ENCODE peak calls at places on chromosomes 2 and 18, in seven cellular contexts. Y is sigmoid colon, K is astrocyte, M is Peyer's patch, O is SK-N-SH, S is esophagus squamous epithelium, U is cardiac muscle cell. A is an unnamed sample.
A peak's percentile ranks its signal among the peaks of the same experiment; 100 is the strongest.

GRCh38 chr2:30862054-30862651 is 54.9 kb upstream of the CAPN13 start:
- DNase-seq in Y (no peak), K (peak; percentile 11), M (peak; percentile 52), O (peak; percentile 83), S (no peak), U (peak; percentile 89), A (no peak)

GRCh38 chr2:67322361-67323001 is 74.7 kb upstream of the ETAA1 start:
- DNase-seq in Y (peak; percentile 81), K (peak; percentile 44), M (no peak), O (peak; percentile 69), S (no peak), U (peak; percentile 70), A (no peak)

GRCh38 chr2:64318476-64318748 is 135.6 kb upstream of the LGALSL start:
- DNase-seq in Y (no peak), K (no peak), M (no peak), O (no peak), S (no peak), U (no peak), A (no peak)

GRCh38 chr2:69989017-69989416 is 27.6 kb upstream of the ASPRV1 start:
- DNase-seq in Y (peak; percentile 32), K (no peak), M (no peak), O (no peak), S (no peak), U (no peak), A (no peak)

GRCh38 chr18:59210311-59210710 is 9.6 kb upstream of the GRP start:
- DNase-seq in Y (no peak), K (no peak), M (no peak), O (no peak), S (no peak), U (no peak), A (no peak)

GRCh38 chr2:191351298-191351697 is 106.1 kb downstream of the MYO1B start:
- DNase-seq in Y (no peak), K (peak; percentile 53), M (no peak), O (no peak), S (no peak), U (no peak), A (no peak)

GRCh38 chr2:42256502-42256901 is 87.3 kb downstream of the EML4 start:
- DNase-seq in Y (no peak), K (no peak), M (no peak), O (no peak), S (no peak), U (peak; percentile 50), A (no peak)

GRCh38 chr2:47964722-47965434 is 58.6 kb upstream of the FBXO11 start:
- DNase-seq in Y (no peak), K (no peak), M (no peak), O (no peak), S (no peak), U (no peak), A (no peak)

GRCh38 chr2:188596054-188596453 is 304.4 kb downstream of the GULP1 start:
- DNase-seq in Y (no peak), K (peak; percentile 63), M (no peak), O (no peak), S (no peak), U (no peak), A (no peak)

GRCh38 chr2:73979021-73979420 is 5.7 kb upstream of the TET3 start:
- DNase-seq in Y (no peak), K (no peak), M (no peak), O (no peak), S (no peak), U (no peak), A (no peak)

GRCh38 chr18:41940506-41941215 is 14.4 kb upstream of the PIK3C3 start:
- DNase-seq in Y (no peak), K (peak; percentile 97), M (no peak), O (no peak), S (no peak), U (peak; percentile 29), A (no peak)

GRCh38 chr2:30272761-30273573 is 41.6 kb downstream of the LBH start:
- DNase-seq in Y (no peak), K (peak; percentile 86), M (no peak), O (no peak), S (no peak), U (no peak), A (no peak)

GRCh38 chr2:608711-609110 is 68.5 kb downstream of the TMEM18 start:
- DNase-seq in Y (no peak), K (no peak), M (no peak), O (no peak), S (no peak), U (no peak), A (no peak)

GRCh38 chr18:48828713-48829442 is 121.9 kb downstream of the SMAD7 start:
- DNase-seq in Y (peak; percentile 67), K (no peak), M (peak; percentile 12), O (peak; percentile 70), S (no peak), U (peak; percentile 60), A (peak; percentile 78)

DNA sequence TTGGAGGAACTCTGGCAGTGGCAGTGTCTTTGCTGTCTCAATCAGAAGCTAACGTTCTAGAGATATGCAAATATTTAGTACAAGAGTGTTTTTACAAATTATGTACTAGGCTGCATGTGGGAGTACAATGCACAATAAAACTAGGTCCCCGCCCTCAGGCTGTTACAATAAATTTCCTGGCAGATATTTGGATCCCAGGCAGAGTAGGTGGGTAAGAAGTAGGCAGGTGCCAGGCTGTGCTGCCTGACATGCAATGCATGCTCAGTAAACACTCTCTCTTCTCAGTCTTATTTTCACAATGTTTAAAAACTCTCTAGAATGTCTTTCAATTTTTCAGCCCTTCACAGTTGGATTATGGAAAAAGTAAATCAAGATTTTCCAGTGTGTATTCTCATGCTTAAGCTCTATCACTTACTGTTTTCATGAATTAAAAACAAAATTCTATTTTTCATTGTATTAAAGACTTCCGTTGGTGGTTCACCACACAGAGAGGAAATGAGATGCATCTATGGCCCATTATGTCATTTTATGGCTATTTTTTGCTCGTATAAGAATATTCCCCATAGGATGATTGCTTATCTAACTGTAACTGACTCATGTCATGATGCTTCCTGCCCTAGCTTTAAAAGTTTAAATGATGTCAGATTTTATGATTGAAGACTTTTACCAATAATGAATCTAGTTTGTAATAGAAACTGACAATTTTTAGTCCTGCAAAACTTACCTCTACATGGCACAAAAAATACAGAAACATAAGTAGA is 346.0 kb downstream of the RND3 start:
- DNase-seq in Y (no peak), K (no peak), M (no peak), O (no peak), S (no peak), U (no peak), A (no peak)
- H3K9me3 ChIP-seq in Y (peaks cover 4% of the 10 kb centered on the region), K (peaks cover 3% of the 10 kb centered on the region), M (no peaks in the 10 kb centered on the region), O (no peaks in the 10 kb centered on the region), S (peaks cover 5% of the 10 kb centered on the region), U (no peaks in the 10 kb centered on the region), A (no peaks in the 10 kb centered on the region)

DNA sequence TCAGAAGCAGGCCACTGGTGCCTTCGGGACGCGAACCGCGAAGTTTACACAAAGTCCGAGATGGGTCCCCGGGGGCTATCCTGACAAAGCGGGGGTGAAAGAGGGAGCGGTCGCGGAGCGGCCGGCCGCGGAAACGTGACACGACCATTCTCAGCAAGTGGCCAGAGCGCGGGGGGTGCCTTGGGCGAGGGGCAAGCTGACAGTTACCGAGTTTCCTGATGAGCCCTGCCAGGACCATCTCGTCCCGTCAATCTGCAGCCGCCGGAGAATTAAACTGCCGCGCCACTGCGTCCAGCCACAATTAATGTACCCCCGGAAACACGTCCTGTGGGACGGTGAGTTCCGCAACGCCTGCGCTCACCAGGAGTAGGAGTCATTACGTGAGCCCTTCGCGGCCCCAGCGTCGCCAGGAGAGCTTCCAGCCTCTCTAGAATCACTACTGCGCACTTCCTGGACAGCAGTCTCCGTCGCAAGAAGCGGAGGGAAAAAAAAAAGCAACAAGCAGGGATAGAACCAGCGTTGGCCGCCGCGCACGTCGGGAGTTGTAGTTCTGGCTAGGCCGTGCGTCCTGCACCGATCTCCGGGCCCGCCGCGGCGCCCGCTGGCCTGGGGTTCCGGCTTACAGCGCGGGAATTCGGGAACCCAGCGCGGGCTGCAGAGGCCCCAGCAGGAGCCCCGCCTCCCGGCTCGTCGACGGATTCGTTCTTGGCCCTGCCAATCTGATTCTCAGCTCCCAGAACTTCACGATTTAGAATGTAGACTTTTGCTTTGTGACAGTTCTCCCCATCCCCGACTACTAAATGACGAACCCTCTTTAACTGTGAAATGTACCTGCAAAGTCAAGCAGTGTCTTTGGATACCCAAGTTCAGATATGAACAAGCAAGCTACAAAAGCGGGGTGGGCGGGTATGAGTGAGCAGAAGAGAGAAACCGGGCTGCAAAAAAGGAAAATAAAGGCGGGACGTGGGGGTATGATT is at the start of gene RTTN:
- DNase-seq in Y (peak; percentile 95), K (peak; percentile 91), M (peak; percentile 88), O (peak; percentile 91), S (peak; percentile 59), U (peak; percentile 96), A (no peak)
- TF ChIP-seq CTCF in Y (no peak), K (no peak), M (no peak), O (no peak), S (no peak), U (no peak), A (no peak)

GRCh38 chr2:220046507-220046906 is 419.1 kb downstream of the SLC4A3 start:
- DNase-seq in Y (no peak), K (no peak), M (no peak), O (no peak), S (no peak), U (no peak), A (no peak)

GRCh38 chr2:220043155-220043992 is 415.9 kb downstream of the SLC4A3 start:
- DNase-seq in Y (no peak), K (peak; percentile 61), M (no peak), O (no peak), S (no peak), U (no peak), A (no peak)

GRCh38 chr2:220043993-220044335 is 416.5 kb downstream of the SLC4A3 start:
- DNase-seq in Y (no peak), K (peak; percentile 47), M (no peak), O (no peak), S (no peak), U (no peak), A (no peak)

GRCh38 chr2:220044383-220044782 is 417.0 kb downstream of the SLC4A3 start:
- DNase-seq in Y (no peak), K (no peak), M (no peak), O (no peak), S (no peak), U (no peak), A (no peak)
- H3K9me3 ChIP-seq in Y (no peaks in the 10 kb centered on the region), K (no peaks in the 10 kb centered on the region), M (no peaks in the 10 kb centered on the region), O (no peaks in the 10 kb centered on the region), S (no peaks in the 10 kb centered on the region), U (no peaks in the 10 kb centered on the region), A (no peaks in the 10 kb centered on the region)

GRCh38 chr18:78898066-78898465 is 81.6 kb upstream of the SALL3 start:
- DNase-seq in Y (no peak), K (no peak), M (no peak), O (no peak), S (no peak), U (no peak), A (no peak)
- TF ChIP-seq CTCF in Y (no peak), K (no peak), M (no peak), O (no peak), S (no peak), U (no peak), A (no peak)

DNA sequence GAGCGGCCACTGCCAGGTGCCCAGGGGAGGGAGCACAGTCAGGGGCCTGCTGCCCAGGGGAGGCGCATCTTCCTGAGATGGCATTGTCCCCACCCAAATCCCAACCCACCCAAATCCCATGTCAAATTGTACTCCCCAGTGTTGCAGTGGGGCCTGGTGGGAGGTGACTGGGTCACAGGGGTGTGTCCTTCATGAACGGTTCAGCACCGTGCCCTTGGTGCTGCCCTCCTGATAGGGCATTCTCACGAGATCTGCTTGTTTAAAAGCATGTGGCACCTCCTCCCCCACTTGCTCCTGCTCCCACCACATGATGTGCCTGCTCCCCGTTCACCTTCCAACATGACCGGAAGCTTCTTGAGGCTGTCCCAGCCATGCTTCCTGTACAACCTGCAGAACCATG is 27.6 kb downstream of the ANKMY1 start:
- DNase-seq in Y (no peak), K (no peak), M (peak; percentile 2), O (no peak), S (no peak), U (no peak), A (peak; percentile 56)
- H3K9me3 ChIP-seq in Y (peaks cover 6% of the 10 kb centered on the region), K (peaks cover 20% of the 10 kb centered on the region), M (peaks cover 6% of the 10 kb centered on the region), O (peaks cover 21% of the 10 kb centered on the region), S (peaks cover 15% of the 10 kb centered on the region), U (no peaks in the 10 kb centered on the region), A (no peaks in the 10 kb centered on the region)

A was measured in vagina.